ENCODE peak calls at places on chromosomes 11 and 22, in nine cellular contexts. E, V, P, L, B, X, K, I and G are unnamed samples.

GRCh38 chr22:36432592-36433317 is 45.0 kb upstream of the MYH9 start:
- DNase-seq in I (no peak), P (no peak), L (no peak), B (no peak), K (peak), E (peak), X (peak), V (no peak), G (no peak)

GRCh38 chr11:73306069-73306468 is 2.0 kb upstream of the ARHGEF17 start:
- DNase-seq in P (no peak), I (no peak), L (no peak), E (no peak), X (no peak), B (no peak), K (no peak), V (no peak), G (no peak)

GRCh38 chr11:76807206-76807875 is 24.2 kb downstream of the TSKU start:
- DNase-seq in P (peak), X (peak), L (no peak), K (peak), I (peak), B (peak), V (peak), E (peak), G (no peak)

GRCh38 chr11:5928269-5928668 is 13.8 kb upstream of the OR56A3 start:
- DNase-seq in X (no peak), K (no peak), E (no peak), P (no peak), I (no peak), V (no peak), L (no peak), B (no peak), G (no peak)

GRCh38 chr11:68890490-68891231 is 13.0 kb downstream of the MRPL21 start:
- DNase-seq in K (peak), V (peak), P (peak), I (no peak), E (peak), X (peak), B (no peak), L (no peak), G (no peak)

GRCh38 chr11:64546176-64546575 is 44.8 kb upstream of the SLC22A12 start:
- DNase-seq in K (no peak), E (no peak), B (no peak), V (no peak), P (peak), L (no peak), X (no peak), I (no peak), G (no peak)

GRCh38 chr11:65308281-65308891 is 6.3 kb upstream of the CDC42EP2 start:
- DNase-seq in I (no peak), X (no peak), L (no peak), P (peak), V (peak), B (no peak), K (no peak), E (no peak), G (no peak)

GRCh38 chr11:6626971-6627761 is 7.9 kb upstream of the TPP1 start:
- DNase-seq in B (no peak), K (no peak), E (no peak), V (peak), I (no peak), X (no peak), P (peak), L (no peak), G (no peak)

GRCh38 chr22:49968313-49968830 is 7.8 kb downstream of the PIM3 start:
- DNase-seq in X (no peak), P (peak), V (peak), K (no peak), L (no peak), E (no peak), B (peak), I (peak), G (no peak)

GRCh38 chr11:36002196-36002595 is 58.3 kb downstream of the LDLRAD3 start:
- DNase-seq in K (peak), E (no peak), I (no peak), B (no peak), V (no peak), L (no peak), X (no peak), P (no peak), G (no peak)

GRCh38 chr11:68440254-68440653 is 20.3 kb upstream of the PPP6R3 start:
- DNase-seq in K (peak), I (no peak), X (no peak), E (no peak), L (no peak), P (no peak), B (no peak), V (no peak), G (no peak)

GRCh38 chr22:50699754-50700386 is 27.2 kb downstream of the SHANK3 start:
- DNase-seq in L (no peak), I (no peak), V (no peak), K (no peak), B (no peak), X (no peak), E (no peak), P (peak), G (no peak)

GRCh38 chr11:134407923-134408322 is 4.1 kb downstream of the B3GAT1 start:
- DNase-seq in P (no peak), V (no peak), K (no peak), E (no peak), L (no peak), I (no peak), X (no peak), B (no peak), G (no peak)

GRCh38 chr22:29216873-29217666 is 11.4 kb downstream of the EMID1 start:
- DNase-seq in X (peak), B (no peak), E (peak), I (peak), V (no peak), K (no peak), P (peak), L (no peak), G (no peak)

GRCh38 chr22:20434773-20435172 is 2.9 kb downstream of the SCARF2 start:
- DNase-seq in V (no peak), B (no peak), E (no peak), P (peak), K (no peak), L (no peak), I (no peak), X (no peak), G (no peak)

GRCh38 chr22:41914611-41915034 is 251 bp downstream of the SHISA8 start:
- DNase-seq in K (no peak), P (no peak), B (no peak), E (no peak), L (no peak), X (no peak), V (no peak), I (no peak), G (no peak)

GRCh38 chr11:96412761-96413381 is 23.1 kb downstream of the JRKL start:
- DNase-seq in X (no peak), K (peak), L (no peak), E (no peak), B (no peak), P (no peak), V (no peak), I (no peak), G (no peak)

GRCh38 chr11:118144869-118145268 is 7.8 kb downstream of the SCN4B start:
- DNase-seq in X (no peak), L (no peak), K (no peak), B (no peak), P (no peak), I (no peak), V (no peak), E (no peak), G (no peak)

GRCh38 chr11:134524876-134525845 is 113.1 kb upstream of the B3GAT1 start:
- DNase-seq in I (no peak), V (no peak), P (peak), X (no peak), E (no peak), K (no peak), B (no peak), L (no peak), G (no peak)

GRCh38 chr11:63022422-63022821 is 6.8 kb upstream of the SLC22A8 start:
- DNase-seq in E (no peak), K (no peak), X (no peak), V (no peak), L (no peak), I (no peak), B (no peak), P (no peak), G (no peak)

GRCh38 chr22:23831261-23831660 is 7.5 kb downstream of the DERL3 start:
- DNase-seq in K (no peak), L (no peak), I (no peak), B (no peak), P (peak), E (no peak), V (no peak), X (no peak), G (no peak)

GRCh38 chr11:57320067-57320718 is 4.6 kb downstream of the TNKS1BP1 start:
- DNase-seq in X (no peak), K (no peak), E (no peak), B (no peak), P (peak), I (no peak), L (no peak), V (no peak), G (no peak)

GRCh38 chr11:85774256-85775097 is 36.5 kb downstream of the SYTL2 start:
- DNase-seq in I (no peak), E (no peak), K (no peak), V (no peak), L (no peak), B (no peak), P (no peak), X (no peak), G (no peak)

GRCh38 chr11:69860244-69860643 is 41.0 kb upstream of the FGF3 start:
- DNase-seq in L (no peak), V (no peak), I (no peak), B (no peak), X (no peak), K (no peak), P (no peak), E (no peak), G (no peak)

GRCh38 chr11:78281511-78281910 is 92.8 kb downstream of the USP35 start:
- DNase-seq in X (no peak), I (no peak), P (no peak), K (no peak), V (no peak), B (no peak), L (no peak), E (no peak), G (no peak)

GRCh38 chr11:24226606-24227005 is 270.2 kb upstream of the LUZP2 start:
- DNase-seq in E (no peak), P (no peak), K (no peak), L (no peak), I (no peak), X (no peak), B (no peak), V (no peak), G (no peak)

GRCh38 chr11:76698321-76699043 is 27.9 kb upstream of the LRRC32 start:
- DNase-seq in I (no peak), P (no peak), K (peak), B (no peak), E (peak), X (no peak), L (no peak), V (no peak), G (no peak)

GRCh38 chr11:123301696-123302400 is 106.8 kb upstream of the CLMP start:
- DNase-seq in X (peak), L (no peak), K (peak), V (peak), I (peak), E (peak), P (peak), B (peak), G (peak)

GRCh38 chr11:17460406-17460805 is 16.2 kb downstream of the ABCC8 start:
- DNase-seq in I (no peak), E (no peak), X (no peak), B (no peak), V (no peak), K (no peak), P (no peak), L (no peak), G (no peak)